ENCODE peak calls at places on chromosomes 3 and 15, in six cellular contexts. M, Q, U, W, P and F are unnamed samples.

GRCh38 chr3:18425641-18426403 is 683 bp upstream of the SATB1 start:
- DNase-seq in M (no peak), Q (no peak), U (peak), W (no peak), P (no peak), F (no peak)

GRCh38 chr3:57556459-57557087 is 499 bp downstream of the PDE12 start:
- DNase-seq in M (no peak), Q (no peak), U (no peak), W (no peak), P (peak), F (no peak)

GRCh38 chr15:50415752-50416404 is 8.3 kb upstream of the USP8 start:
- DNase-seq in M (peak), Q (peak), U (no peak), W (no peak), P (no peak), F (peak)

GRCh38 chr3:39126532-39127071 is 19.1 kb downstream of the TTC21A start:
- DNase-seq in M (peak), Q (no peak), U (peak), W (no peak), P (peak), F (no peak)

GRCh38 chr3:116154389-116154788 is 290.9 kb downstream of the LSAMP start:
- DNase-seq in M (no peak), Q (no peak), U (no peak), W (peak), P (no peak), F (no peak)

GRCh38 chr3:66415867-66416428 is 84.9 kb downstream of the LRIG1 start:
- DNase-seq in M (no peak), Q (no peak), U (no peak), W (no peak), P (no peak), F (no peak)

GRCh38 chr3:50358927-50359759 is at the start of gene TMEM115:
- DNase-seq in M (peak), Q (peak), U (peak), W (peak), P (peak), F (peak)

GRCh38 chr3:176430244-176430893 is 766.9 kb downstream of the TBL1XR1 start:
- DNase-seq in M (peak), Q (peak), U (peak), W (no peak), P (peak), F (peak)

GRCh38 chr3:31908391-31909097 is 72.5 kb downstream of the OSBPL10 start:
- DNase-seq in M (peak), Q (peak), U (no peak), W (no peak), P (no peak), F (no peak)

DNA sequence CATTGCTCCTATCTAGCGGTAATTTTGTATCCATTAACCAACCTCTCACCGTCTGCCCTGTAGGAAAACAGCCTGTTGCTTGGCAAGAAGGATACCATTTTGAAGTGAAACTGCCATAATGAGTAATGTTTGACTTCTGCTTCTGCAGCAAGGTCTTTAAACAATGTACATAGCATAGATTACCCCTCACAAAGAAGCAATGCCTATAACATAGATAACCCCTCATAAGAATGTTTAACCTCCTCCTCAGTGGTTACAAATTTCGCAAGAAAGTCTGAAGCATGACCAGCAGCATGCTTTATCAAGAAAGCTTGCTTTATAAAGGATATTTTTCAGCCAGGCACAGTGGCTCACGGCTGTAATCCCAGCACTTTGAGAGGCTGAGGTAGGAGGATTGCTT is 61.2 kb upstream of the MFGE8 start:
- DNase-seq in M (no peak), Q (no peak), U (no peak), W (no peak), P (no peak), F (no peak)
- TF ChIP-seq JUND in M (no peak), Q (no peak), U (no peak), W (no peak), P (no peak), F (no peak)

GRCh38 chr3:40887012-40887411 is 312.3 kb upstream of the CTNNB1 start:
- DNase-seq in M (no peak), Q (no peak), U (no peak), W (no peak), P (no peak), F (no peak)

GRCh38 chr3:40891186-40891585 is 308.1 kb upstream of the CTNNB1 start:
- DNase-seq in M (no peak), Q (no peak), U (no peak), W (no peak), P (no peak), F (no peak)

DNA sequence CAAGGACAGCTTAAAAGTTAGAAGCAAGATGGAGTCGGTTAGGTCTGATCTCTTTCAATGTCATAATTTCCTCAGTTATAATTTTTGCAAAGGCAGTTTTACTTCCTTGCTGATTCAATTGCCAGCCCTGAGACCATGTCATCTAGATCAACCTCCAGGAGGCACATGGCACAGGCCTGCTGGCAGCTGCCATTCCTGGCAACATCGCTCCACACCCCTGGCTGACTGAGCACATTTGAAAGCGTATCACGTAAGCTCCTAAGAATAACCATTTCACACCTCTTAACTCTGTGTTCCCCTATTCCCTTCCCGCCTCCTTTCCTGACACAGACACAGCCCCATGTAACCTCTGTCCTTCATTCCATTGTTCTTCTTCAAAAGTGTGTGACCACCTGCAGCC is 313.9 kb upstream of the CTNNB1 start:
- DNase-seq in M (no peak), Q (no peak), U (no peak), W (no peak), P (no peak), F (no peak)
- TF ChIP-seq JUND in M (no peak), Q (no peak), U (no peak), W (no peak), P (no peak), F (no peak)

GRCh38 chr3:105232536-105232935 is 134.2 kb upstream of the ALCAM start:
- DNase-seq in M (no peak), Q (no peak), U (no peak), W (no peak), P (no peak), F (no peak)

GRCh38 chr3:105233056-105233455 is 133.7 kb upstream of the ALCAM start:
- DNase-seq in M (no peak), Q (no peak), U (no peak), W (no peak), P (no peak), F (no peak)

GRCh38 chr3:105223815-105224214 is 142.9 kb upstream of the ALCAM start:
- DNase-seq in M (no peak), Q (no peak), U (no peak), W (no peak), P (no peak), F (no peak)

DNA sequence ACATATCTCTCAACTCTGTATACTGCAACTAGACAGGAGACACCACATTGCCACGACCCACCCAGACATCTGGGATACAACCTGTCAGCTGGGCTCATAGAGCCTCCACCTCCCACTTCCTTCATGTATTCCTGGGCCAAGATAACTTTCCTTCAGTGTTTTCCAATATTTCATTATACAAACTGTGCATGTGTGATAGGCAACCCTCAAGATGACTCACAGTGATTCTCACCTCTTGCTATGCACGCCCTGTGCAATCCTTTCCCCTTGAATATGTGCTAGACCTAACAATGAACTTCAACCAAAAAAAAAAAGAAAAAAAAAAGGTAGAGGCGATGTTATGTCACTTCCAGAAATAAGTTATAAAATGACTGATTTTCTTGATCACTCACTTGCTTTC is 138.0 kb upstream of the ALCAM start:
- DNase-seq in M (no peak), Q (no peak), U (no peak), W (no peak), P (no peak), F (no peak)
- TF ChIP-seq JUND in M (no peak), Q (no peak), U (no peak), W (no peak), P (no peak), F (no peak)

GRCh38 chr15:62306851-62307504 is 141.9 kb upstream of the C2CD4B start:
- DNase-seq in M (peak), Q (peak), U (peak), W (no peak), P (peak), F (peak)

GRCh38 chr15:62298811-62299210 is 133.7 kb upstream of the C2CD4B start:
- DNase-seq in M (no peak), Q (no peak), U (no peak), W (no peak), P (no peak), F (no peak)

GRCh38 chr15:62297933-62298332 is 132.8 kb upstream of the C2CD4B start:
- DNase-seq in M (no peak), Q (no peak), U (no peak), W (no peak), P (no peak), F (no peak)

GRCh38 chr15:62299541-62299940 is 134.5 kb upstream of the C2CD4B start:
- DNase-seq in M (no peak), Q (no peak), U (no peak), W (no peak), P (no peak), F (no peak)

DNA sequence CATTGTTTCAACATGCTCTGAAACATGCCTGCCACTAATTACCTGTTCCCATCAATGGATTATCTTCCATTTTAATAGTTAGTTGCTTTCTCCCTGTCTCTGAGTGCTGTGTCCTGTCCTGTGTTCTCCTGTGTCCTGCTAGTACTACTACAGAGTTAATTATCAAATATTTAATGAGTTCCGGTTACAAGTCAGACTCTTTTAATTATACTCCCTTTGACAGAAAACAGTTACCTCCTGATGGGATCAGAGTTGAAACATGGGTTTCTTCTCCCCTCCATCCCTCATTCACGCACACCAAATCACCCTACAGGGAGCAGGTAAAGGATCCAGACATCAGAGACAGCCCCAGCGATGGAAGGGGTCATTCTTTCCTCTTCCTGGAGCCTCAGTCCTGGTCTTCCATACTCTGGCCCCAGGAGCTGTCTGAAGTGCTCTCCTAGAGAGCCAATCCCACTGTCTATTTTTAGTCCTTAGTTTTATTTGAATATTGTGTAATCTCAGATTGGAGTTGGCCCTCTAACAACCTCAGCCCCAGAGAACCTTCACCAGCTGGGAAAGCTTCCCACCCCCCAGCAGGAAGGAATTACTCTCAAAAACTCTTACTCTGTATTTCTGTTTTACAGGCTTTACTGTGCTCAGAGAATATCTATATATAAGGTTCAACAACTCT is 137.0 kb upstream of the C2CD4B start:
- DNase-seq in M (no peak), Q (no peak), U (peak), W (no peak), P (no peak), F (no peak)
- TF ChIP-seq JUND in M (no peak), Q (no peak), U (no peak), W (no peak), P (no peak), F (no peak)

GRCh38 chr3:146594843-146595482 is 10.2 kb downstream of the PLSCR5 start:
- DNase-seq in M (peak), Q (peak), U (no peak), W (no peak), P (no peak), F (no peak)
- TF ChIP-seq JUND in M (no peak), Q (no peak), U (no peak), W (no peak), P (no peak), F (no peak)

GRCh38 chr15:63833246-63833696 is 477 bp downstream of the HERC1 start:
- DNase-seq in M (no peak), Q (no peak), U (peak), W (no peak), P (peak), F (peak)
- TF ChIP-seq JUND in M (no peak), Q (no peak), U (no peak), W (no peak), P (no peak), F (no peak)

GRCh38 chr3:160346511-160346910 is 52.5 kb downstream of the IFT80 start:
- DNase-seq in M (no peak), Q (no peak), U (no peak), W (no peak), P (no peak), F (no peak)

GRCh38 chr3:160340351-160340750 is 58.7 kb downstream of the IFT80 start:
- DNase-seq in M (no peak), Q (no peak), U (no peak), W (no peak), P (no peak), F (peak)

GRCh38 chr3:160343132-160343531 is 55.9 kb downstream of the IFT80 start:
- DNase-seq in M (peak), Q (no peak), U (peak), W (no peak), P (no peak), F (no peak)
- TF ChIP-seq JUND in M (no peak), Q (no peak), U (no peak), W (no peak), P (no peak), F (no peak)

DNA sequence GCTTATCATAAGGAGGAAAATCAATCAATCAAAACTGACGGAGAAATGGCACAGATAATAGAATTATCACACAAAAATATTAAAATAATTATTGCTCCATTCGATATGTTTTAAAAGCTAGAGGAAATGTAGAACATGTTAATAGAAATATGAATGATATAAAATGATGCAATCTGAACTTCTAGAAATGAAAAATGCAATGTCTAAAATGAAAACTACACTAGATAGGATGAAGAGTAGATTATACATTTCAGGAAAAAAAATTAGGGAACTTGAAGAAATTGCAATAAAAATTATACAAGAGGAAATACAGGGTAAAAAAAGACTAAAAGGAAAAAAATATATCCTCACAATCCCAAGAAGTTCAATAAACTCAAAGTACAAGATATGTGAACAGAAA is 80.2 kb upstream of the TP63 start:
- DNase-seq in M (no peak), Q (no peak), U (no peak), W (no peak), P (no peak), F (no peak)
- TF ChIP-seq JUND in M (no peak), Q (no peak), U (no peak), W (no peak), P (no peak), F (no peak)

GRCh38 chr3:148681080-148681479 is 16.6 kb upstream of the AGTR1 start:
- DNase-seq in M (no peak), Q (peak), U (no peak), W (no peak), P (no peak), F (no peak)

GRCh38 chr3:148680289-148680688 is 17.4 kb upstream of the AGTR1 start:
- DNase-seq in M (no peak), Q (no peak), U (no peak), W (no peak), P (no peak), F (no peak)

GRCh38 chr3:148682997-148683396 is 14.7 kb upstream of the AGTR1 start:
- DNase-seq in M (no peak), Q (no peak), U (no peak), W (no peak), P (no peak), F (no peak)
- TF ChIP-seq JUND in M (no peak), Q (no peak), U (no peak), W (no peak), P (no peak), F (no peak)

GRCh38 chr3:140588558-140588957 is 89.3 kb upstream of the TRIM42 start:
- DNase-seq in M (no peak), Q (no peak), U (no peak), W (peak), P (no peak), F (no peak)
- TF ChIP-seq JUND in M (no peak), Q (no peak), U (no peak), W (no peak), P (no peak), F (no peak)